ENCODE peak calls at places on chromosome 2, in eight cellular contexts. H, F, G, Y, M, Q, R and U are unnamed samples.

GRCh38 chr2:64760131-64760530 is 106.4 kb upstream of the SERTAD2 start:
- DNase-seq in H (no peak), F (no peak), G (no peak), Y (no peak), M (no peak), Q (no peak), R (no peak), U (no peak)

GRCh38 chr2:25204190-25204838 is 35.9 kb upstream of the POMC start:
- DNase-seq in H (no peak), F (no peak), G (no peak), Y (no peak), M (no peak), Q (no peak), R (no peak), U (no peak)

GRCh38 chr2:215465246-215465645 is 29.4 kb upstream of the FN1 start:
- DNase-seq in H (no peak), F (no peak), G (no peak), Y (no peak), M (no peak), Q (no peak), R (no peak), U (no peak)

GRCh38 chr2:158487419-158487818 is 30.7 kb downstream of the PKP4 start:
- DNase-seq in H (no peak), F (no peak), G (no peak), Y (no peak), M (no peak), Q (no peak), R (no peak), U (no peak)

GRCh38 chr2:188383158-188383557 is 91.5 kb downstream of the GULP1 start:
- DNase-seq in H (no peak), F (no peak), G (no peak), Y (no peak), M (no peak), Q (no peak), R (no peak), U (no peak)

GRCh38 chr2:219570194-219570923 is 980 bp downstream of the OBSL1 start:
- DNase-seq in H (no peak), F (no peak), G (no peak), Y (peak), M (no peak), Q (peak), R (no peak), U (no peak)

GRCh38 chr2:42777883-42778805 is 14.2 kb upstream of the OXER1 start:
- DNase-seq in H (no peak), F (no peak), G (no peak), Y (no peak), M (no peak), Q (no peak), R (no peak), U (no peak)

GRCh38 chr2:9311488-9311887 is 104.9 kb downstream of the ASAP2 start:
- DNase-seq in H (peak), F (peak), G (no peak), Y (no peak), M (peak), Q (peak), R (no peak), U (no peak)

GRCh38 chr2:190659553-190659952 is 10.7 kb downstream of the NAB1 start:
- DNase-seq in H (no peak), F (no peak), G (no peak), Y (no peak), M (no peak), Q (no peak), R (no peak), U (no peak)

GRCh38 chr2:119694994-119695521 is 16.1 kb downstream of the TMEM177 start:
- DNase-seq in H (peak), F (no peak), G (no peak), Y (peak), M (no peak), Q (no peak), R (peak), U (no peak)

GRCh38 chr2:69945447-69945846 is 16.0 kb downstream of the ASPRV1 start:
- DNase-seq in H (peak), F (peak), G (no peak), Y (no peak), M (no peak), Q (no peak), R (no peak), U (no peak)

GRCh38 chr2:221392228-221392881 is 179.7 kb downstream of the EPHA4 start:
- DNase-seq in H (no peak), F (no peak), G (no peak), Y (no peak), M (no peak), Q (no peak), R (no peak), U (no peak)

GRCh38 chr2:149538138-149538833 is 49.3 kb downstream of the MMADHC start:
- DNase-seq in H (no peak), F (no peak), G (no peak), Y (no peak), M (no peak), Q (no peak), R (no peak), U (no peak)

GRCh38 chr2:238313289-238313990 is 6.9 kb upstream of the TRAF3IP1 start:
- DNase-seq in H (no peak), F (no peak), G (no peak), Y (no peak), M (no peak), Q (no peak), R (no peak), U (no peak)